ENCODE peak calls at places on chromosomes 3 and 15, in six cellular contexts. U is lung, R is neural crest cell, Y is WERI-Rb-1, D is nephron progenitor cell, F is dorsolateral prefrontal cortex. P is an unnamed sample.

GRCh38 chr3:112308151-112308911 is 14.3 kb upstream of the SLC9C1 start:
- DNase-seq in U (peak), R (peak), Y (peak), D (peak), F (no peak), P (no peak)

GRCh38 chr3:188465311-188465710 is 311.4 kb downstream of the LPP start:
- DNase-seq in U (no peak), R (no peak), Y (no peak), D (no peak), F (no peak), P (no peak)

GRCh38 chr3:195271859-195272243 is 892 bp upstream of the XXYLT1 start:
- DNase-seq in U (no peak), R (no peak), Y (no peak), D (no peak), F (no peak), P (no peak)

GRCh38 chr15:28109626-28110415 is 10.7 kb upstream of the OCA2 start:
- DNase-seq in U (no peak), R (no peak), Y (no peak), D (no peak), F (peak), P (no peak)

GRCh38 chr15:88385078-88385700 is 82.0 kb downstream of the MRPL46 start:
- DNase-seq in U (no peak), R (no peak), Y (no peak), D (no peak), F (no peak), P (no peak)

GRCh38 chr3:119323401-119324107 is 29.4 kb downstream of the ARHGAP31 start:
- DNase-seq in U (no peak), R (no peak), Y (no peak), D (no peak), F (no peak), P (no peak)

GRCh38 chr3:13838421-13838820 is 41.5 kb downstream of the WNT7A start:
- DNase-seq in U (no peak), R (no peak), Y (no peak), D (no peak), F (no peak), P (no peak)

GRCh38 chr3:58462829-58463180 is 29.1 kb upstream of the KCTD6 start:
- DNase-seq in U (no peak), R (no peak), Y (no peak), D (no peak), F (no peak), P (no peak)

GRCh38 chr3:54240319-54240718 is 118.0 kb downstream of the CACNA2D3 start:
- DNase-seq in U (no peak), R (no peak), Y (no peak), D (no peak), F (no peak), P (no peak)

GRCh38 chr15:69996842-69997478 is 100.8 kb downstream of the TLE3 start:
- DNase-seq in U (no peak), R (no peak), Y (peak), D (no peak), F (no peak), P (no peak)

GRCh38 chr3:127909646-127910045 is 5.4 kb upstream of the KBTBD12 start:
- DNase-seq in U (no peak), R (no peak), Y (no peak), D (no peak), F (no peak), P (no peak)

GRCh38 chr3:171225698-171226097 is 199.2 kb upstream of the SLC2A2 start:
- DNase-seq in U (no peak), R (no peak), Y (no peak), D (no peak), F (no peak), P (no peak)

GRCh38 chr3:182787302-182788036 is 5.8 kb upstream of the ATP11B start:
- DNase-seq in U (no peak), R (no peak), Y (no peak), D (no peak), F (no peak), P (no peak)

GRCh38 chr15:55742498-55742926 is 440 bp downstream of the PRTG start:
- DNase-seq in U (peak), R (no peak), Y (peak), D (no peak), F (peak), P (no peak)

GRCh38 chr3:89353465-89353864 is 246.0 kb downstream of the EPHA3 start:
- DNase-seq in U (no peak), R (no peak), Y (no peak), D (no peak), F (no peak), P (no peak)

GRCh38 chr15:60591491-60592385 is 112.8 kb upstream of the ICE2 start:
- DNase-seq in U (peak), R (peak), Y (no peak), D (peak), F (peak), P (peak)
- TF ChIP-seq CTCF in U (no peak), R (no peak), Y (no peak), D (no peak), F (no peak), P (peak)

DNA sequence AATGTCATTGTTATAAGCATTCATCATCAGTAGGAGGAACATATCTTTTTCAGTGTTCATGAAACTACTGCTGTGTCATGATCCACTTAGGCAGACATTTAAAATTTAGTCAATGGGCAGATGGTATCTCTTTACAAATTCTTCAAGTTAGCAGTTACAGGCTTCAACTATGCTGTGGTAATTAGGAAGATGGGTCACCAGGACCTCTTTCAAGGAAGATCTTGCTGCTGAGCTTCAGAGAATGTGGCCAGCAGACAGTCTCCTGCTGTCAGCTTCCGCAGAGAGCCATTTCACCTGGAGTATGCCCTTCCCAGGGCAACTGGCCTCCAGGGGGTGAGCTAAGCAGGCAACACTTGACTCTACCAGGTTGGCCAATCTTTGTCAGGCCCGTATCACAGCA is 19.4 kb downstream of the IFT57 start:
- DNase-seq in U (no peak), R (no peak), Y (peak), D (no peak), F (no peak), P (no peak)
- TF ChIP-seq CTCF in U (no peak), R (no peak), Y (peak), D (no peak), F (no peak), P (no peak)

DNA sequence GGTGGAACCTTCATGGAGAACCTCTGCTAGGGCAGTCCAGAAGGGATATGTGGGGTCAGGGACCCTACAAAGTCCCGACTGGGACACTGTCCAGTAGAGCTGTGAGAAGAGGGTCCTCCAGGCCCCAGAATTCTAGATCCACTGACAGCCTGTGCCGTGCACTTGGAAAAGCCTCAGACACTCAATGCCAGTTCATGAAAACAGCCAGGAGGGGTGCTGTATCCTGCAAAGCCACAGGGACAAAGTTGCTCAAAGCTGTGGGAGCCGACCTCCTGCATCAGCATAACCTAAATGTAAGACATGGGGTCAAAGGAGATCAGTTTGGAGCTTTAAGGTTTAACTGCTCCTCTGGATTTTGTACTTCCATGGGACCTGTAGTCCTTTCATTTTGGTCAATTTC is 448.8 kb upstream of the CADM2 start:
- DNase-seq in U (no peak), R (no peak), Y (no peak), D (no peak), F (no peak), P (no peak)
- TF ChIP-seq CTCF in U (no peak), R (no peak), Y (no peak), D (no peak), F (no peak), P (no peak)

GRCh38 chr3:152360966-152361365 is 92.2 kb downstream of the MBNL1 start:
- DNase-seq in U (no peak), R (no peak), Y (no peak), D (no peak), F (no peak), P (no peak)

GRCh38 chr3:152365126-152365525 is 96.4 kb downstream of the MBNL1 start:
- DNase-seq in U (no peak), R (no peak), Y (no peak), D (no peak), F (no peak), P (no peak)

GRCh38 chr3:152362086-152362485 is 93.4 kb downstream of the MBNL1 start:
- DNase-seq in U (no peak), R (no peak), Y (no peak), D (no peak), F (peak), P (no peak)

GRCh38 chr3:152365766-152366593 is 97.3 kb downstream of the MBNL1 start:
- DNase-seq in U (no peak), R (no peak), Y (no peak), D (no peak), F (no peak), P (no peak)

GRCh38 chr3:152364237-152364636 is 95.5 kb downstream of the MBNL1 start:
- DNase-seq in U (no peak), R (no peak), Y (no peak), D (no peak), F (no peak), P (no peak)
- TF ChIP-seq CTCF in U (no peak), R (no peak), Y (no peak), D (no peak), F (no peak), P (no peak)

GRCh38 chr15:41583795-41584194 is 24.8 kb downstream of the TYRO3 start:
- DNase-seq in U (no peak), R (no peak), Y (no peak), D (no peak), F (no peak), P (no peak)

GRCh38 chr15:41584636-41585139 is 25.7 kb downstream of the TYRO3 start:
- DNase-seq in U (no peak), R (no peak), Y (no peak), D (no peak), F (no peak), P (no peak)

GRCh38 chr15:41577863-41578735 is 19.1 kb downstream of the TYRO3 start:
- DNase-seq in U (no peak), R (no peak), Y (no peak), D (no peak), F (no peak), P (no peak)

GRCh38 chr15:41578736-41579383 is 19.8 kb downstream of the TYRO3 start:
- DNase-seq in U (no peak), R (no peak), Y (no peak), D (no peak), F (no peak), P (no peak)

GRCh38 chr15:41581110-41581509 is 22.1 kb downstream of the TYRO3 start:
- DNase-seq in U (no peak), R (no peak), Y (peak), D (no peak), F (no peak), P (peak)
- TF ChIP-seq CTCF in U (no peak), R (no peak), Y (peak), D (no peak), F (no peak), P (peak)